ENCODE peak calls at places on chromosomes 4 and X, in four cellular contexts. One of them, this sample, is unnamed. For H3K4me1, the result is how much of the 10 kb centered on the place peaks cover.

GRCh38 chr4:30865676-30866075 is 145.5 kb downstream of the PCDH7 start:
- DNase-seq in mucosa of descending colon: no peak
- DNase-seq in A549: no peak
- DNase-seq in hepatocyte: no peak
- DNase-seq in this sample: no peak

GRCh38 chr4:34636623-34637022 is 1607.7 kb downstream of the ARAP2 start:
- DNase-seq in A549: no peak
- DNase-seq in hepatocyte: no peak
- DNase-seq in mucosa of descending colon: no peak
- DNase-seq in this sample: no peak

GRCh38 chrX:129808829-129809745 is 29.3 kb downstream of the SASH3 start:
- DNase-seq in A549: no peak
- DNase-seq in mucosa of descending colon: no peak
- DNase-seq in hepatocyte: no peak
- DNase-seq in this sample: no peak

GRCh38 chr4:26130173-26130572 is 190.6 kb upstream of the RBPJ start:
- DNase-seq in A549: no peak
- DNase-seq in mucosa of descending colon: no peak
- DNase-seq in hepatocyte: no peak
- DNase-seq in this sample: no peak

GRCh38 chr4:34371676-34372075 is 1872.6 kb downstream of the ARAP2 start:
- DNase-seq in hepatocyte: no peak
- DNase-seq in mucosa of descending colon: no peak
- DNase-seq in A549: no peak
- DNase-seq in this sample: no peak

GRCh38 chr4:152356428-152357034 is 179.4 kb downstream of the FBXW7 start:
- DNase-seq in hepatocyte: no peak
- DNase-seq in mucosa of descending colon: no peak
- DNase-seq in A549: no peak
- DNase-seq in this sample: no peak

GRCh38 chr4:181684310-181684709 is 558.9 kb upstream of the TENM3 start:
- DNase-seq in A549: no peak
- DNase-seq in hepatocyte: no peak
- DNase-seq in mucosa of descending colon: no peak
- DNase-seq in this sample: no peak

GRCh38 chr4:79397951-79398350 is 10.1 kb downstream of the GK2 start:
- DNase-seq in A549: no peak
- DNase-seq in hepatocyte: no peak
- DNase-seq in mucosa of descending colon: no peak
- DNase-seq in this sample: no peak

GRCh38 chrX:153568612-153569011 is 30.3 kb downstream of the CCNQ start:
- DNase-seq in hepatocyte: no peak
- DNase-seq in A549: peak
- DNase-seq in mucosa of descending colon: no peak
- DNase-seq in this sample: no peak

GRCh38 chr4:45063166-45063565 is 336.8 kb upstream of the GNPDA2 start:
- DNase-seq in A549: no peak
- DNase-seq in mucosa of descending colon: no peak
- DNase-seq in hepatocyte: peak
- DNase-seq in this sample: no peak

GRCh38 chrX:21798677-21799219 is 40.7 kb upstream of the MBTPS2 start:
- DNase-seq in hepatocyte: peak
- DNase-seq in mucosa of descending colon: no peak
- DNase-seq in A549: peak
- DNase-seq in this sample: no peak

GRCh38 chr4:3316146-3316545 is 23.3 kb downstream of the RGS12 start:
- DNase-seq in hepatocyte: no peak
- DNase-seq in mucosa of descending colon: no peak
- DNase-seq in A549: no peak
- DNase-seq in this sample: no peak

GRCh38 chr4:146453192-146453591 is 68.5 kb downstream of the SLC10A7 start:
- DNase-seq in hepatocyte: no peak
- DNase-seq in A549: no peak
- DNase-seq in mucosa of descending colon: no peak
- DNase-seq in this sample: no peak
- TF ChIP-seq CTCF in hepatocyte: no peak
- TF ChIP-seq CTCF in A549: no peak
- TF ChIP-seq CTCF in mucosa of descending colon: no peak
- TF ChIP-seq CTCF in this sample: no peak

GRCh38 chr4:7210818-7211217 is 18.5 kb downstream of the SORCS2 start:
- DNase-seq in mucosa of descending colon: no peak
- DNase-seq in hepatocyte: no peak
- DNase-seq in A549: no peak
- DNase-seq in this sample: no peak

GRCh38 chr4:7207791-7208231 is 15.5 kb downstream of the SORCS2 start:
- DNase-seq in A549: no peak
- DNase-seq in mucosa of descending colon: no peak
- DNase-seq in hepatocyte: no peak
- DNase-seq in this sample: no peak

GRCh38 chr4:7208509-7209451 is 16.4 kb downstream of the SORCS2 start:
- DNase-seq in mucosa of descending colon: no peak
- DNase-seq in A549: no peak
- DNase-seq in hepatocyte: no peak
- DNase-seq in this sample: no peak

GRCh38 chr4:7212101-7212674 is 19.9 kb downstream of the SORCS2 start:
- DNase-seq in hepatocyte: no peak
- DNase-seq in mucosa of descending colon: no peak
- DNase-seq in A549: no peak
- DNase-seq in this sample: no peak

DNA sequence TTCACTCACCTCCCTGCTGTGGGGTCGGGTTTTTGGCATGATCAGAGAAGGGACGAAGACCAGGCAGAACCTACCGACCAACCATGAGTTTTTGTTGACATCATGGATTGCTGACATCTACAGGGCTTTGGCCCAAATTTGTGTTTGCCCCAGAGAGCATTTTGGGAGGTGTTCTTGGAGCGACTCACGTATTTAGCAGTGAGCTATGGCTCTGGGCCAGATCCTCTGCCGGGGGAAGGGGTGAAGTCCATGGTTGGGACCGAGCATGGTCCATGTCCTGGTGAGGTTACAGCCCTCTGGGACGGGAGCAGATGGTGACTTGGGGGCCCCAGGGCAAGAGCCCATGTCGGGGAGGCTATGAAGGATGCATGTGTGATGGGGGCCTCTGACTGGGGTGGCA is 17.4 kb downstream of the SORCS2 start:
- DNase-seq in mucosa of descending colon: no peak
- DNase-seq in hepatocyte: no peak
- DNase-seq in A549: no peak
- DNase-seq in this sample: no peak
- H3K4me1 ChIP-seq in mucosa of descending colon: under half
- H3K4me1 ChIP-seq in hepatocyte: under half
- H3K4me1 ChIP-seq in A549: half or more
- H3K4me1 ChIP-seq in this sample: under half

GRCh38 chr4:89056292-89056952 is 563 bp downstream of the FAM13A start:
- DNase-seq in mucosa of descending colon: no peak
- DNase-seq in A549: no peak
- DNase-seq in hepatocyte: no peak
- DNase-seq in this sample: no peak

GRCh38 chr4:89054627-89055026 is 2.4 kb downstream of the FAM13A start:
- DNase-seq in hepatocyte: no peak
- DNase-seq in A549: no peak
- DNase-seq in mucosa of descending colon: no peak
- DNase-seq in this sample: no peak

GRCh38 chr4:89056953-89057398 is at the start of gene FAM13A:
- DNase-seq in A549: peak
- DNase-seq in hepatocyte: peak
- DNase-seq in mucosa of descending colon: peak
- DNase-seq in this sample: peak

GRCh38 chr4:89049853-89050252 is 7.1 kb downstream of the FAM13A start:
- DNase-seq in A549: no peak
- DNase-seq in hepatocyte: no peak
- DNase-seq in mucosa of descending colon: no peak
- DNase-seq in this sample: no peak

GRCh38 chr4:89055157-89056080 is 1.6 kb downstream of the FAM13A start:
- DNase-seq in mucosa of descending colon: no peak
- DNase-seq in A549: no peak
- DNase-seq in hepatocyte: no peak
- DNase-seq in this sample: no peak
- H3K4me3 ChIP-seq in mucosa of descending colon: no peak
- H3K4me3 ChIP-seq in A549: peak
- H3K4me3 ChIP-seq in hepatocyte: peak
- H3K4me3 ChIP-seq in this sample: no peak

DNA sequence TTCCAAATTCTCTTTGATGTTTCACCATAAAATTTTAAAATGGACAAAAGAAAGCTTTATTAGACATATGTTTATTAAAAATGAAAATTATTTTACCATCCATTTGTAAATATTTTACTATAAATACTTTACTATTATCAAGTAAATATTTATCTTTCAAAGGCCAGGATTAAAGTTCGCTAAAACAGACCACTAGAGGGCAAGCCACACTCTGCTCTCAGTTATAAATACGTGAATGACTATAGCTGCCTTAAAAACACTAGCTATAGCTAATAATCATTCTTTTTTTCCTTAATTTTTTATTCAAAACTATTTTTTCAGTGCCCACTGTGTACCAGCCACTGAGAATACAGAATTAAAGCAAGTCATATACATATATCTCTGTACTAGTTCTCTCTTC is 38.6 kb downstream of the UNC5C start:
- DNase-seq in hepatocyte: peak
- DNase-seq in A549: no peak
- DNase-seq in mucosa of descending colon: no peak
- DNase-seq in this sample: no peak
- TF ChIP-seq CTCF in hepatocyte: peak
- TF ChIP-seq CTCF in A549: peak
- TF ChIP-seq CTCF in mucosa of descending colon: no peak
- TF ChIP-seq CTCF in this sample: peak

GRCh38 chrX:55006827-55007621 is 6.9 kb downstream of the APEX2 start:
- DNase-seq in hepatocyte: peak
- DNase-seq in mucosa of descending colon: peak
- DNase-seq in A549: no peak
- DNase-seq in this sample: no peak
- H3K4me1 ChIP-seq in hepatocyte: under half
- H3K4me1 ChIP-seq in mucosa of descending colon: under half
- H3K4me1 ChIP-seq in A549: under half
- H3K4me1 ChIP-seq in this sample: under half

GRCh38 chr4:2059726-2060577 is 825 bp downstream of the NAT8L start:
- DNase-seq in mucosa of descending colon: no peak
- DNase-seq in A549: no peak
- DNase-seq in hepatocyte: peak
- DNase-seq in this sample: no peak
- H3K4me3 ChIP-seq in mucosa of descending colon: no peak
- H3K4me3 ChIP-seq in A549: peak
- H3K4me3 ChIP-seq in hepatocyte: no peak
- H3K4me3 ChIP-seq in this sample: peak

DNA sequence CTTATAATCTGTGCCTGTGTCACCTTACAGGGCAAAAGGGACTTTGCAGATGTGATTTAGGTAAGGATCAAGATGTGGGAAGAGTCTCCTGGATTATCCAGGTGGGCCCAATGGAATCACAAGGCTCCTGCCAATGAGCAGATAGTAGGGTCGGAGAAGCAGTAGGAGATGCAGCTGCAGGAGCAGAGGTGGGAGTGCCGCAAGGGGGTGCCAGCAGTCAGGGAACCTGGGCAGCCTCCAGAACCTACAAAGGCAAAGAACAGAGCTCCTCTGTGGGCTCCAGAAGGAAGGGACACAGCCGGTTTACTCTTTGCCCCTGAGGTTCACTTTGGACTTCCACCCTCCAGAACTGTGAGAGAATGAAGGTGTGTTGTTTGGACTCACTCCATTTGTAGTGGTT is 318.6 kb downstream of the EVC2 start:
- DNase-seq in hepatocyte: no peak
- DNase-seq in mucosa of descending colon: no peak
- DNase-seq in A549: no peak
- DNase-seq in this sample: no peak
- TF ChIP-seq CTCF in hepatocyte: no peak
- TF ChIP-seq CTCF in mucosa of descending colon: no peak
- TF ChIP-seq CTCF in A549: no peak
- TF ChIP-seq CTCF in this sample: no peak

DNA sequence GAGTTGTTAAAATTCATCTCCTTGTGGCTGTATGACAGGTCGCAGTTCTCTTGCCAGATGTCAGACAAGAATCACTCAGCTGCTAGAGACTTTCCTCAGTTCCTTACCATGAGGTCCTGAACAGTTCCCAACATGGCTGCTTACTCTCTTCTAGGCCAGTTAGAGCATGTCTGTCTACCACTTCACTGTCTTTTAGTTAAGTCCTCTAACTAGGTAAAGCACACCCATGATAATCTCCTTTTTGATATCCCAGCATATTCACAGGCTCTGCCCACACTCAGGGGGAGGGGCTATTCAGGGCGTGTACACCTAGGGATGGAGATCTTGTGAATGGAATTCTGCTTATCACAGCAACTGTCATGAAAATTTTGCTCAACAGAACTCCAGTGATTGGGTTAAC is 190.1 kb downstream of the ADAMTS3 start:
- DNase-seq in mucosa of descending colon: no peak
- DNase-seq in A549: no peak
- DNase-seq in hepatocyte: no peak
- DNase-seq in this sample: no peak
- H3K4me1 ChIP-seq in mucosa of descending colon: under half
- H3K4me1 ChIP-seq in A549: under half
- H3K4me1 ChIP-seq in hepatocyte: under half
- H3K4me1 ChIP-seq in this sample: under half

GRCh38 chrX:1330605-1331004 is 6.0 kb upstream of the IL3RA start:
- DNase-seq in A549: no peak
- DNase-seq in mucosa of descending colon: no peak
- DNase-seq in hepatocyte: no peak
- DNase-seq in this sample: no peak

GRCh38 chrX:1334854-1335253 is 1.7 kb upstream of the IL3RA start:
- DNase-seq in mucosa of descending colon: no peak
- DNase-seq in hepatocyte: no peak
- DNase-seq in A549: no peak
- DNase-seq in this sample: no peak

GRCh38 chrX:1341531-1342179 is 5.1 kb downstream of the IL3RA start:
- DNase-seq in hepatocyte: no peak
- DNase-seq in A549: no peak
- DNase-seq in mucosa of descending colon: no peak
- DNase-seq in this sample: no peak

DNA sequence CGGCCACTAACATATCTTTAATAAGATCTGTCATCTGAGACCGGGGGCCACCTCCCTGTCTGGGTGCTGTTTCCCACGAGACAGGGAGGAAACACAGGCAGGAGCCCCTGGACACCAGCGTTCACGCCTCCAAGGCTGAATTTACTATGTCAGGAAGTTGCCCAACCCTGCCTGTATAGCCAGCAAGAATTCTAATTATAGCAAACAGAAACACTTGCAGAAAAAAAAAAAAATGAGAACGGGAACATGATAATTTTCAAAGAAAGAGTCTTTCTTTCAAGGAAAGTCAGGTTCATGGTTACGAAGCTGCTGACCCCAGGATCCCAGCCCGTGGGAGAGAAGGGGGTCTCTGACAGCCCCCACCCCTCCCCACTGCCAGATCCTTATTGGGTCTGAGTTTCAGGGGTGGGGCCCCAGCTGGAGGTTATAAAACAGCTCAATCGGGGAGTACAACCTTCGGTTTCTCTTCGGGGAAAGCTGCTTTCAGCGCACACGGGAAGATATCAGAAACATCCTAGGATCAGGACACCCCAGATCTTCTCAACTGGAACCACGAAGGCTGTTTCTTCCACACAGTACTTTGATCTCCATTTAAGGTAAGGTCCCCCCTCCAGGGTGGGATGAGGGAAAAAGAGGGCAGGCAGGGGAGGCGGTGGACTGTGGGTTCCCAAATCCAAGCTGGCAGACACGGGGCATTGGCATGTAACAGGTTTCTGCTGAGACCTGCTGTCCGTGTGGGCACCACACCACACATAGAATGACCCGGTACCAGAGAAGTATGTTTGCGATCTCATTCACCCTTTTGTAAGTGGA is at the start of gene IL3RA:
- DNase-seq in A549: no peak
- DNase-seq in mucosa of descending colon: peak
- DNase-seq in hepatocyte: peak
- DNase-seq in this sample: no peak
- H3K4me3 ChIP-seq in A549: peak
- H3K4me3 ChIP-seq in mucosa of descending colon: peak
- H3K4me3 ChIP-seq in hepatocyte: peak
- H3K4me3 ChIP-seq in this sample: no peak

GRCh38 chr4:88818650-88819470 is 121.2 kb upstream of the NAP1L5 start:
- DNase-seq in A549: peak
- DNase-seq in hepatocyte: peak
- DNase-seq in mucosa of descending colon: peak
- DNase-seq in this sample: peak
- TF ChIP-seq CTCF in A549: peak
- TF ChIP-seq CTCF in hepatocyte: peak
- TF ChIP-seq CTCF in mucosa of descending colon: no peak
- TF ChIP-seq CTCF in this sample: peak

This sample was measured in Caco-2.